ENCODE peak calls at places on chromosomes 16 and 17, in six cellular contexts. L is IMR-90, K is left lung, T is thoracic aorta, Q is right lobe of liver, Y is mammary epithelial cell. A is an unnamed sample.

GRCh38 chr17:50062323-50063243 is 6.7 kb downstream of the ITGA3 start:
- DNase-seq in L (peak; percentile 73), K (peak; percentile 89), T (peak; percentile 77), Q (peak; percentile 49), Y (peak; percentile 99), A (peak; percentile 95)

GRCh38 chr17:5364156-5364555 is 55.3 kb downstream of the NUP88 start:
- DNase-seq in L (peak; percentile 83), K (no peak), T (no peak), Q (no peak), Y (peak; percentile 48), A (no peak)

GRCh38 chr17:20116683-20117309 is 107.6 kb downstream of the SPECC1 start:
- DNase-seq in L (peak; percentile 41), K (no peak), T (no peak), Q (no peak), Y (peak; percentile 38), A (no peak)

GRCh38 chr16:10688291-10688690 is 6.4 kb downstream of the TEKT5 start:
- DNase-seq in L (no peak), K (peak; percentile 74), T (no peak), Q (no peak), Y (no peak), A (no peak)

GRCh38 chr16:79261461-79261860 is 339.1 kb downstream of the MAF start:
- DNase-seq in L (no peak), K (no peak), T (no peak), Q (peak; percentile 63), Y (no peak), A (no peak)

GRCh38 chr16:85126383-85126730 is 14.1 kb upstream of the CIBAR2 start:
- DNase-seq in L (no peak), K (no peak), T (no peak), Q (no peak), Y (no peak), A (no peak)

GRCh38 chr16:22844426-22844825 is 30.5 kb downstream of the HS3ST2 start:
- DNase-seq in L (no peak), K (no peak), T (no peak), Q (no peak), Y (peak; percentile 8), A (no peak)

GRCh38 chr17:679491-679890 is 35.1 kb downstream of the VPS53 start:
- DNase-seq in L (no peak), K (no peak), T (no peak), Q (no peak), Y (no peak), A (no peak)

GRCh38 chr17:2412561-2413021 is 11.7 kb upstream of the MNT start:
- DNase-seq in L (no peak), K (no peak), T (no peak), Q (no peak), Y (no peak), A (no peak)

GRCh38 chr17:42131971-42132370 is 9.4 kb downstream of the HSPB9 start:
- DNase-seq in L (peak; percentile 28), K (no peak), T (no peak), Q (no peak), Y (no peak), A (no peak)

GRCh38 chr17:69466451-69466850 is 52.0 kb downstream of the MAP2K6 start:
- DNase-seq in L (no peak), K (no peak), T (no peak), Q (no peak), Y (peak; percentile 30), A (no peak)

GRCh38 chr17:37744961-37745800 is at the start of gene HNF1B:
- DNase-seq in L (no peak), K (peak; percentile 66), T (no peak), Q (peak; percentile 74), Y (no peak), A (no peak)

GRCh38 chr17:76343106-76343505 is 10.6 kb downstream of the PRPSAP1 start:
- DNase-seq in L (no peak), K (no peak), T (no peak), Q (peak; percentile 11), Y (no peak), A (no peak)

GRCh38 chr17:58525239-58525638 is 10.8 kb upstream of the MTMR4 start:
- DNase-seq in L (peak; percentile 84), K (no peak), T (peak; percentile 31), Q (no peak), Y (peak; percentile 40), A (peak; percentile 90)

GRCh38 chr17:76599699-76600460 is 14.2 kb upstream of the ST6GALNAC2 start:
- DNase-seq in L (peak; percentile 18), K (no peak), T (no peak), Q (no peak), Y (peak; percentile 82), A (no peak)

GRCh38 chr16:6861136-6861535 is 471.5 kb upstream of the RBFOX1 start:
- DNase-seq in L (no peak), K (no peak), T (no peak), Q (no peak), Y (no peak), A (no peak)

GRCh38 chr16:85954927-85955539 is 56.1 kb downstream of the IRF8 start:
- DNase-seq in L (no peak), K (no peak), T (no peak), Q (no peak), Y (no peak), A (no peak)

GRCh38 chr16:11675561-11676511 is 7.6 kb downstream of the SNN start:
- DNase-seq in L (peak; percentile 15), K (no peak), T (no peak), Q (peak; percentile 82), Y (peak; percentile 43), A (no peak)

GRCh38 chr16:89953671-89954406 is 5.3 kb downstream of the DEF8 start:
- DNase-seq in L (no peak), K (no peak), T (no peak), Q (no peak), Y (no peak), A (no peak)

GRCh38 chr16:12901204-12901596 is 198 bp upstream of the SHISA9 start:
- DNase-seq in L (no peak), K (no peak), T (no peak), Q (no peak), Y (peak; percentile 62), A (no peak)

GRCh38 chr17:61402073-61402541 is 2.5 kb downstream of the TBX2 start:
- DNase-seq in L (no peak), K (no peak), T (no peak), Q (no peak), Y (no peak), A (no peak)

GRCh38 chr17:75752405-75753192 is 12.4 kb downstream of the GALK1 start:
- DNase-seq in L (no peak), K (no peak), T (no peak), Q (no peak), Y (no peak), A (no peak)

DNA sequence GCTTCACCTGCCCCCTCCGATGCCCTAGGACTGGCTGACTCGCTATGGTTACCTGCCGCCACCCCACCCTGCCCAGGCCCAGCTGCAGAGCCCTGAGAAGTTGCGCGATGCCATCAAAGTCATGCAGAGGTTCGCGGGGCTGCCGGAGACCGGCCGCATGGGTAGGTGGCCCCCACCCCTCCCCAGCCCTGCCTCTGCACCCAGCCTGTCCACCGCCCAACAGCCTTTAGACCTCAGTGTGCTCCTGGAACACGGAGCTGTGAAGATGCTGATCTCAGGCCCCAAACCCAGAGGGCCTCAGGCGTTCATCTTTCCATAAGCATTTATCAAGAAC is 993 bp downstream of the MMP25 start:
- DNase-seq in L (no peak), K (no peak), T (no peak), Q (no peak), Y (no peak), A (no peak)
- H3K4me3 ChIP-seq in L (no peak overlapping the region), K (no peak overlapping the region), T (no peak overlapping the region), Q (no peak overlapping the region), Y (no peak overlapping the region), A (no peak overlapping the region)

GRCh38 chr16:4982056-4982867 is 24.1 kb downstream of the SEC14L5 start:
- DNase-seq in L (no peak), K (no peak), T (no peak), Q (peak; percentile 14), Y (no peak), A (no peak)

GRCh38 chr16:4979164-4979563 is 21.0 kb downstream of the SEC14L5 start:
- DNase-seq in L (no peak), K (no peak), T (no peak), Q (no peak), Y (no peak), A (no peak)

GRCh38 chr16:4981473-4981872 is 23.3 kb downstream of the SEC14L5 start:
- DNase-seq in L (no peak), K (no peak), T (no peak), Q (no peak), Y (no peak), A (no peak)

GRCh38 chr16:4980691-4981090 is 22.6 kb downstream of the SEC14L5 start:
- DNase-seq in L (no peak), K (no peak), T (no peak), Q (no peak), Y (no peak), A (no peak)

GRCh38 chr16:4979736-4980660 is 21.9 kb downstream of the SEC14L5 start:
- DNase-seq in L (no peak), K (no peak), T (no peak), Q (no peak), Y (no peak), A (no peak)
- H3K27ac ChIP-seq in L (no peak overlapping the region), K (no peak overlapping the region), T (no peak overlapping the region), Q (no peak overlapping the region), Y (no peak overlapping the region), A (no peak overlapping the region)

GRCh38 chr17:63293310-63293709 is 152.8 kb downstream of the CYB561 start:
- DNase-seq in L (peak; percentile 72), K (no peak), T (no peak), Q (no peak), Y (peak; percentile 57), A (no peak)

GRCh38 chr17:63290784-63291183 is 155.3 kb downstream of the CYB561 start:
- DNase-seq in L (no peak), K (no peak), T (no peak), Q (no peak), Y (no peak), A (no peak)

GRCh38 chr17:63295288-63295687 is 150.8 kb downstream of the CYB561 start:
- DNase-seq in L (peak; percentile 43), K (no peak), T (no peak), Q (no peak), Y (no peak), A (no peak)

GRCh38 chr17:63291243-63291642 is 154.9 kb downstream of the CYB561 start:
- DNase-seq in L (no peak), K (no peak), T (no peak), Q (no peak), Y (no peak), A (no peak)

GRCh38 chr17:63295839-63296590 is 150.1 kb downstream of the CYB561 start:
- DNase-seq in L (no peak), K (no peak), T (no peak), Q (no peak), Y (no peak), A (no peak)
- H3K4me3 ChIP-seq in L (no peak overlapping the region), K (no peak overlapping the region), T (no peak overlapping the region), Q (no peak overlapping the region), Y (no peak overlapping the region), A (no peak overlapping the region)

DNA sequence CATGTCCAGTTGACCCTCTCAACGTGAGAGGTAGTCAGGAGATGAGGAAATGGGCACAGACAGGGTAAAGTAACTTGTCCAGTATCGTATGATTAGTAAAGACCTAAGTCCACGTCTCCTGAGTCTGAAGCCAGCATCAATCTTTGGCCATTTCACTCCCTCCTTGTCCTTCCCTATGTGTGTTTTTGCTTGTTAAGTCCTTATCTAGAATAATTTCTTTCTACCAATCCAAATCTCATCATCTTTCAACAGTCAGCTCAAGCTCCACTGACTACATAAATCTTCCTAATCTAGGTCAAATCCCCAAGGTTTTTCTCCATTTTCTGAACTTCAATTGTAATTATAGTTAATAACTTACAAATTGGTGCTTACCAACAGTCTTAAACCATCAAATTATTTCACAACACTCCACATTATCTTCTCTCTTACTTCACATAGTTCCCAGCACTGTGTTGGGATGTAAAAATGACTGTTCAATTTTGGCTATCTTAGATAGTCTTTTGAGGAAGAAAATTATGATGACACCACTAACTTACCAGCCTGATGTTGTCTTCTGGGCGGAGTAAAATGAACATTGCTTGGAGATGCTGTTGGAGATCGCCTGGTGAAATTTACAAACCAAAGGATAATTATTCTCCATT is 72.3 kb upstream of the CORO6 start:
- DNase-seq in L (no peak), K (no peak), T (no peak), Q (no peak), Y (no peak), A (no peak)
- H3K27ac ChIP-seq in L (no peak overlapping the region), K (no peak overlapping the region), T (no peak overlapping the region), Q (no peak overlapping the region), Y (no peak overlapping the region), A (peak overlapping the region; percentile 36)

A was measured in coronary artery.